ENCODE peak calls at places on chromosomes 12 and 14, in nine cellular contexts. R, V, C, J, P, T, N, Y and F are unnamed samples. For H3K9me3, the result is how much of the 10 kb centered on the place peaks cover.

GRCh38 chr12:86264451-86265328 is 8.5 kb upstream of the MGAT4C start:
- DNase-seq in R (peak), V (no peak), C (peak), J (peak), P (peak), T (peak), N (no peak), Y (no peak), F (peak)

GRCh38 chr12:25855716-25856115 is 102.8 kb upstream of the RASSF8 start:
- DNase-seq in R (no peak), V (no peak), C (no peak), J (no peak), P (no peak), T (no peak), N (no peak), Y (no peak), F (no peak)

GRCh38 chr12:48414046-48414445 is 58.3 kb upstream of the ANP32D start:
- DNase-seq in R (no peak), V (no peak), C (no peak), J (no peak), P (no peak), T (no peak), N (no peak), Y (no peak), F (no peak)

GRCh38 chr12:638948-639557 is 24.2 kb downstream of the NINJ2 start:
- DNase-seq in R (peak), V (no peak), C (no peak), J (no peak), P (no peak), T (no peak), N (no peak), Y (no peak), F (no peak)

GRCh38 chr12:48794870-48795269 is 6.0 kb upstream of the ADCY6 start:
- DNase-seq in R (no peak), V (no peak), C (no peak), J (no peak), P (no peak), T (no peak), N (no peak), Y (peak), F (no peak)

GRCh38 chr12:47360771-47361388 is 281.1 kb upstream of the AMIGO2 start:
- DNase-seq in R (no peak), V (no peak), C (no peak), J (no peak), P (peak), T (no peak), N (no peak), Y (peak), F (no peak)

GRCh38 chr14:68937790-68938514 is 41.1 kb downstream of the ACTN1 start:
- DNase-seq in R (peak), V (peak), C (peak), J (peak), P (peak), T (peak), N (peak), Y (no peak), F (peak)

GRCh38 chr12:132765366-132765765 is 3.7 kb upstream of the ANKLE2 start:
- DNase-seq in R (no peak), V (no peak), C (no peak), J (no peak), P (no peak), T (peak), N (no peak), Y (no peak), F (no peak)

GRCh38 chr14:99572173-99572999 is 31.6 kb downstream of the CCDC85C start:
- DNase-seq in R (no peak), V (no peak), C (no peak), J (no peak), P (peak), T (no peak), N (no peak), Y (no peak), F (no peak)

GRCh38 chr12:111444706-111445310 is 39.1 kb downstream of the SH2B3 start:
- DNase-seq in R (peak), V (no peak), C (no peak), J (peak), P (peak), T (peak), N (no peak), Y (peak), F (no peak)

GRCh38 chr14:34138175-34138574 is 187.3 kb upstream of the EGLN3 start:
- DNase-seq in R (no peak), V (peak), C (no peak), J (no peak), P (no peak), T (no peak), N (no peak), Y (no peak), F (no peak)

GRCh38 chr12:66695130-66695529 is 16.3 kb upstream of the GRIP1 start:
- DNase-seq in R (no peak), V (no peak), C (no peak), J (no peak), P (no peak), T (no peak), N (no peak), Y (no peak), F (no peak)

GRCh38 chr14:30840086-30840779 is 34.1 kb upstream of the COCH start:
- DNase-seq in R (no peak), V (no peak), C (no peak), J (no peak), P (peak), T (no peak), N (no peak), Y (no peak), F (no peak)

GRCh38 chr14:68408680-68409079 is 384.2 kb downstream of the ZFP36L1 start:
- DNase-seq in R (no peak), V (peak), C (no peak), J (no peak), P (no peak), T (no peak), N (no peak), Y (no peak), F (no peak)

GRCh38 chr12:15603461-15604085 is 185.6 kb downstream of the EPS8 start:
- DNase-seq in R (no peak), V (no peak), C (no peak), J (no peak), P (no peak), T (no peak), N (no peak), Y (peak), F (no peak)

GRCh38 chr12:118038122-118038521 is 21.6 kb downstream of the RFC5 start:
- DNase-seq in R (peak), V (no peak), C (no peak), J (no peak), P (no peak), T (no peak), N (no peak), Y (no peak), F (no peak)

GRCh38 chr12:5567021-5567744 is 135.3 kb downstream of the NTF3 start:
- DNase-seq in R (no peak), V (no peak), C (no peak), J (peak), P (peak), T (peak), N (no peak), Y (peak), F (no peak)

GRCh38 chr12:105237671-105238070 is 1.7 kb upstream of the APPL2 start:
- DNase-seq in R (no peak), V (no peak), C (no peak), J (no peak), P (no peak), T (no peak), N (no peak), Y (no peak), F (no peak)

GRCh38 chr14:31420013-31420318 is 384 bp downstream of the HEATR5A start:
- DNase-seq in R (peak), V (peak), C (peak), J (peak), P (peak), T (peak), N (no peak), Y (no peak), F (peak)

DNA sequence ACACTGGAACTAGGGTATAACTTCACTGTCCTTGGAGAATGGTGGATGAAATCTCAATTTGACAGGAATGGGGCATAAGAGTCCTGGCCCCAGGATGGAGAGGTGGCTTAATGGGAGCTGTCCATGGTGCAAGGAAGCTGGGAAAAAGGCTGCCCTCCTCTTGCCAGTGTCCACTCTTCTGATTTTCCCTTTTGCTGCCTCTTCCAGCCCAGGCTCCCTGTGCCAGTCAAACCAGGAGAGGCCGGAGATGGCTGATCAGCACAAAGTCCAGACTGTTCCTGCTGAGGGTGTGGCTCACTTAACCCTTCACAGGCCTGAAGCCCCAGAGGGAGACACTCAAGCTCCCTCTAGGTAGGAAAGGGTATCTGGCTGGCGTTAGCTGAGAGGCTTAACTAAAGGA is at the start of gene MYO1A:
- DNase-seq in R (peak), V (peak), C (no peak), J (no peak), P (peak), T (no peak), N (no peak), Y (peak), F (no peak)
- H3K4me3 ChIP-seq in R (peak), V (no peak), C (no peak), J (no peak), P (peak), T (no peak), N (no peak), Y (no peak), F (no peak)

GRCh38 chr12:30422844-30423243 is 272.8 kb downstream of the IPO8 start:
- DNase-seq in R (no peak), V (no peak), C (no peak), J (no peak), P (no peak), T (no peak), N (no peak), Y (no peak), F (no peak)
- H3K9me3 ChIP-seq in R (under half), V (under half), C (under half), J (under half), P (under half), T (under half), N (under half), Y (under half), F (under half)

GRCh38 chr14:54737132-54737711 is 165.4 kb downstream of the GCH1 start:
- DNase-seq in R (no peak), V (no peak), C (no peak), J (no peak), P (no peak), T (no peak), N (no peak), Y (peak), F (no peak)
- H3K4me3 ChIP-seq in R (no peak), V (no peak), C (no peak), J (no peak), P (no peak), T (no peak), N (no peak), Y (no peak), F (no peak)

GRCh38 chr12:130133851-130134562 is 28.3 kb upstream of the FZD10 start:
- DNase-seq in R (no peak), V (no peak), C (no peak), J (no peak), P (no peak), T (peak), N (no peak), Y (no peak), F (no peak)
- H3K9me3 ChIP-seq in R (under half), V (under half), C (under half), J (under half), P (under half), T (under half), N (under half), Y (under half), F (under half)

DNA sequence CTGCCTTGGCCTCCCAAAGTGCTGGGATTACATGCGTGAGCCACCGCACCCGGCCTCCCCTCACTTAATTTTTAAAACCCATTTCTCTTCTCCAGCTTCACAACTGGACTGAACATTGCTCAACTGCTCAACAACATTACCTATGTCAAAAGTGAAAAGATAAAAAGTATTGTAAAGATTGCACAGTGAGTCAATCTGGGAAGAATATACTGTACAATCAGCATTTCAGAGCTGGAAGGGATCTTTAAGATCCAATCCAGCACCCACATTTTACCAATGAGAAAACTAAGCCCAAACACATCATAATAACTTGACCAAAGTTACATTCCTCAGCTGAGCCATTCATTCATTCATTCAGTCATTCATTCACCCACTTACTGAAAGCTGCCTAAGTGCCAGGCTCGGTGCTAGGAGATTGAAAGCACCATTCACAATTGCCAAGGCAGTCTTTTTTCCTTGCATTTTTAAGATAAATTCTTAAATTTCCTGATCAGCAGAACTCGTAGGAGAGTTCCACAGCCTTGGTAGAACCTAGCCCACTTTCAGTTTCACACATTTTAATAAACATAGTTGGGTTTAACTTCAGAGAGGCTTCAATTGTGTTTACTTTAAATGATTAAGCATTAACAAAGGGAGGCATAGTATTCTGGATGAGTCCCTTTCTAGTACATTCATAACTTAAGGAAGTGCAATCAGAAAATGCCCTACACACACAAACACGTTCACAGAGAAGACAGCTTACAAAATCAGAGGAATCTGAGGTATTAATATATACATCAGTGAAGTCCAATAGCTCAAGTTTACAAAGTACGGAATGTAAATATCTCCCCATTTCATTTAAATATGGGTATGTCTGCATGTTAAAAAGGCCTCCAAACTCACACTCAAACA is 3.0 kb downstream of the GALNT4 start:
- DNase-seq in R (no peak), V (peak), C (no peak), J (no peak), P (no peak), T (no peak), N (no peak), Y (peak), F (no peak)
- H3K4me3 ChIP-seq in R (no peak), V (peak), C (no peak), J (peak), P (no peak), T (no peak), N (no peak), Y (peak), F (no peak)